ENCODE peak calls at places on chromosomes 4 and X, in six cellular contexts. D, S, Q, Z, F and M are unnamed samples. For H3K4me1 and H3K27me3, the result is how much of the 10 kb centered on the place peaks cover.

GRCh38 chr4:158316264-158316663 is 106.0 kb downstream of the TMEM144 start:
- DNase-seq in D (no peak), S (no peak), Q (no peak), Z (no peak), F (no peak), M (no peak)

GRCh38 chr4:15918484-15919129 is 19.9 kb downstream of the FGFBP1 start:
- DNase-seq in D (no peak), S (no peak), Q (no peak), Z (no peak), F (peak), M (no peak)

GRCh38 chr4:175444512-175444911 is 367.6 kb downstream of the GPM6A start:
- DNase-seq in D (no peak), S (no peak), Q (no peak), Z (no peak), F (no peak), M (no peak)

GRCh38 chr4:3572363-3572762 is 40.1 kb upstream of the LRPAP1 start:
- DNase-seq in D (no peak), S (no peak), Q (no peak), Z (no peak), F (no peak), M (no peak)

GRCh38 chr4:130288576-130288975 is 1192.6 kb downstream of the C4orf33 start:
- DNase-seq in D (no peak), S (no peak), Q (no peak), Z (no peak), F (no peak), M (no peak)

GRCh38 chr4:7233601-7234000 is 41.3 kb downstream of the SORCS2 start:
- DNase-seq in D (no peak), S (peak), Q (no peak), Z (no peak), F (no peak), M (no peak)

GRCh38 chr4:4995103-4995761 is 24.0 kb downstream of the CYTL1 start:
- DNase-seq in D (peak), S (peak), Q (peak), Z (no peak), F (peak), M (peak)

GRCh38 chrX:152897216-152898144 is at the start of gene ZNF185:
- DNase-seq in D (no peak), S (no peak), Q (peak), Z (no peak), F (no peak), M (no peak)

GRCh38 chr4:75675004-75675531 is 1.9 kb upstream of the G3BP2 start:
- DNase-seq in D (no peak), S (no peak), Q (no peak), Z (no peak), F (no peak), M (no peak)

GRCh38 chr4:75673027-75673958 is at the start of gene G3BP2:
- DNase-seq in D (peak), S (peak), Q (peak), Z (peak), F (peak), M (peak)

GRCh38 chr4:75673959-75674328 is 733 bp upstream of the G3BP2 start:
- DNase-seq in D (no peak), S (no peak), Q (no peak), Z (no peak), F (no peak), M (no peak)

GRCh38 chr4:75671802-75672421 is 1.3 kb downstream of the G3BP2 start:
- DNase-seq in D (no peak), S (no peak), Q (no peak), Z (no peak), F (no peak), M (no peak)

GRCh38 chr4:75672461-75673026 is 667 bp downstream of the G3BP2 start:
- DNase-seq in D (peak), S (peak), Q (peak), Z (peak), F (peak), M (peak)
- H3K4me1 ChIP-seq in D (half or more), S (under half), Q (under half), Z (under half), F (under half), M (half or more)

GRCh38 chr4:146633471-146633800 is 5.3 kb upstream of the POU4F2 start:
- DNase-seq in D (no peak), S (no peak), Q (no peak), Z (no peak), F (no peak), M (no peak)
- H3K27me3 ChIP-seq in D (under half), S (under half), Q (under half), Z (half or more), F (under half), M (under half)

GRCh38 chrX:9466711-9467110 is 1.9 kb downstream of the TBL1X start:
- DNase-seq in D (no peak), S (no peak), Q (no peak), Z (no peak), F (no peak), M (no peak)

GRCh38 chrX:9466115-9466495 is 1.2 kb downstream of the TBL1X start:
- DNase-seq in D (peak), S (peak), Q (peak), Z (peak), F (peak), M (peak)

GRCh38 chrX:9467181-9467580 is 2.3 kb downstream of the TBL1X start:
- DNase-seq in D (no peak), S (no peak), Q (no peak), Z (no peak), F (no peak), M (no peak)

GRCh38 chrX:9465380-9466114 is 689 bp downstream of the TBL1X start:
- DNase-seq in D (peak), S (no peak), Q (peak), Z (no peak), F (peak), M (peak)

DNA sequence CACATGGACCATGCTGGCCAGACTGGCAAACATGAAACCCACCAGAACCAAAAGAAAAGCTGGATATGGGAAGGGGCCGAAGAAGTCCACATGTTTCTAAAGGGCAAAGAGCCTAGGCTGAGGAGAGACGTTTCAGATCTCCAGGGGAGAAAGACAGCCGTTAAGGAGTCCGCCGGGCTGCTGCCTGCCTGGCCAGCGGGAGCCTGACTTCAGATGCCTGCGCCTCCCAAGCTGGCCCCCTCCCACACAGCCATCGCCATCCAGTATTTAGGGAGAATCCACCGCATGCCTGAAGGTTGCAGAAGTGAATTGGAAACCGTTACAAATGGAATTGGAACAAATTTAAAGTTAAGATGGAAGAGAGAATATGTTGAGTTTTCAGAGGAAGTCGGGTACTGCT is 2.9 kb downstream of the TBL1X start:
- DNase-seq in D (no peak), S (no peak), Q (no peak), Z (no peak), F (no peak), M (no peak)
- H3K27ac ChIP-seq in D (peak), S (no peak), Q (no peak), Z (no peak), F (no peak), M (no peak)

DNA sequence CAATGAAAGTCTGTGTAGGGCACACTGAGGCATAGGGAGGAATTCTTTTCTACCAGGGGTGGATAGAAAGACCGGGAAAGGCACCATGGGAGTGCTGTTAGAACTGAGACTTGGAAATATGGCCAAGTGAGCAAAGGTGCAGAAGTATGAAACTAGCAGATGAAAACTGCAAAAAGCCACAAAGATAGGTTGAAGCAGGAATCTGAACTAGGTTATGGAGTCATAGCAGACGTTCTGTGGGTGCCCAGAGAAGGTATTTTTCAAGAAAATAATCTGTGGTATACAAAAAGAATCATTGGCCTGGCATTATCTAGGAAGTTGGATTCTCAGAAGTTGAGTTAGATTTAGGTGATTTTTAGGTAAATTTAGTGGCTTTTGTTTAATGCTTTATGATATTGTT is 48.5 kb downstream of the SMAD1 start:
- DNase-seq in D (no peak), S (no peak), Q (no peak), Z (no peak), F (no peak), M (no peak)
- H3K4me1 ChIP-seq in D (under half), S (under half), Q (under half), Z (under half), F (under half), M (under half)

GRCh38 chrX:115226929-115227328 is 7.0 kb downstream of the LRCH2 start:
- DNase-seq in D (no peak), S (no peak), Q (no peak), Z (no peak), F (no peak), M (no peak)
- H3K27me3 ChIP-seq in D (under half), S (under half), Q (under half), Z (under half), F (under half), M (under half)

GRCh38 chrX:53422915-53423268 is 219 bp downstream of the RIBC1 start:
- DNase-seq in D (no peak), S (no peak), Q (no peak), Z (no peak), F (no peak), M (no peak)
- H3K27ac ChIP-seq in D (peak), S (peak), Q (peak), Z (peak), F (peak), M (peak)

GRCh38 chr4:76233534-76233933 is 18.0 kb upstream of the FAM47E start:
- DNase-seq in D (no peak), S (no peak), Q (no peak), Z (no peak), F (no peak), M (no peak)

GRCh38 chr4:76233967-76234678 is 17.4 kb upstream of the FAM47E start:
- DNase-seq in D (no peak), S (no peak), Q (no peak), Z (no peak), F (no peak), M (no peak)

GRCh38 chr4:76233088-76233487 is 18.4 kb upstream of the FAM47E start:
- DNase-seq in D (no peak), S (no peak), Q (no peak), Z (no peak), F (no peak), M (no peak)

GRCh38 chr4:76234679-76235044 is 16.9 kb upstream of the FAM47E start:
- DNase-seq in D (no peak), S (no peak), Q (no peak), Z (no peak), F (no peak), M (no peak)

DNA sequence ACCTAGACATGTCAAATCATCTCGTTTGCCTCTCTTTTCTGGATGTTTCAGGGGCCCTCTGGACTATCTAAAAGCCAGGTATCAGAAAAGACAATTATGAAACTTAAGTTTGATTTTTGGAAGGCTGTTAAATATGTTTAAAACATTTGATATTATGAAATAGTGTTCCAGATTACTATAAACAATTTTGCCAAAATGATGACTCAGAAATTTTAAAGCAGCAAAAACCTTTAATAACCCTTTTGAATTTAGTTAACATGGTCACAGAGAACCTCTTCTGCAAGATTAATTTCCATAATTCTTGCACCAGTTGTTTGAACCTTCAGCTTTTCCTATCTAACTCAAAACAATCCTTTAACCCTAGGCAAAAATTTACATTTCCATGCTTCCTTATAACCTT is 18.8 kb upstream of the FAM47E start:
- DNase-seq in D (no peak), S (no peak), Q (no peak), Z (no peak), F (no peak), M (no peak)
- H3K4me1 ChIP-seq in D (under half), S (under half), Q (under half), Z (under half), F (under half), M (under half)

DNA sequence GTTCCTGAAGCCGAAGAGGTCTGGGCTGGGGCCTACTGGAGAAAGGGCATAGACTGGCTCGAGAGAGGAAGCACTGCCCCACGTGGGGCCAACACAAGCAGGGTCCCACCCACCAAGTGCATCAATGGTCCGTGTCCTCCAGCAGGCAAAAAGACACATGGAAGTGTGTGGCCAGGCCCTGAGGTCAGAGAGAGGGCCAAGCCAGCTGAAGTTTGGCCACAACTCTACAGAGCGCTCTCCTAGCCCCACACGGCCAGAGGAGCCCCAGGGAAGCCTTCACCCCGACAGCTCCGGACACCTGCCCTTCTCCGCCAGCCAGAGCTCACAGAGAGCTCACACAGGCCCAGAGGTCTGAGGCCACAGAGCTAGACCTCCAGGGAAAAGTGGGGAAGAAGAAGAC is 8.5 kb upstream of the KDM5C start:
- DNase-seq in D (no peak), S (no peak), Q (no peak), Z (no peak), F (no peak), M (no peak)
- H3K27me3 ChIP-seq in D (under half), S (under half), Q (under half), Z (under half), F (under half), M (under half)